ENCODE peak calls at places on chromosomes 12 and 14, in four cellular contexts. One of them, this sample, is unnamed.

GRCh38 chr12:110501378-110501721 is 561 bp downstream of the VPS29 start:
- DNase-seq in psoas muscle: peak; percentile 70
- DNase-seq in heart left ventricle: peak; percentile 21
- DNase-seq in breast epithelium: no peak
- DNase-seq in this sample: no peak

GRCh38 chr12:6613015-6613775 is 6.0 kb upstream of the CHD4 start:
- DNase-seq in breast epithelium: peak; percentile 82
- DNase-seq in psoas muscle: peak; percentile 85
- DNase-seq in heart left ventricle: peak; percentile 86
- DNase-seq in this sample: peak; percentile 74

GRCh38 chr14:101948666-101949205 is 15.6 kb upstream of the DYNC1H1 start:
- DNase-seq in breast epithelium: peak; percentile 54
- DNase-seq in psoas muscle: peak; percentile 67
- DNase-seq in heart left ventricle: no peak
- DNase-seq in this sample: no peak

GRCh38 chr12:128551266-128552025 is 272.3 kb downstream of the SLC15A4 start:
- DNase-seq in heart left ventricle: no peak
- DNase-seq in psoas muscle: no peak
- DNase-seq in breast epithelium: no peak
- DNase-seq in this sample: no peak

GRCh38 chr12:54016051-54016450 is 7.3 kb downstream of the HOXC8 start:
- DNase-seq in heart left ventricle: no peak
- DNase-seq in psoas muscle: peak; percentile 5
- DNase-seq in breast epithelium: no peak
- DNase-seq in this sample: no peak

GRCh38 chr12:116421785-116422538 is 137.2 kb upstream of the MAP1LC3B2 start:
- DNase-seq in breast epithelium: no peak
- DNase-seq in heart left ventricle: no peak
- DNase-seq in psoas muscle: no peak
- DNase-seq in this sample: no peak

GRCh38 chr14:91413547-91414474 is 3.8 kb downstream of the CCDC88C start:
- DNase-seq in heart left ventricle: no peak
- DNase-seq in psoas muscle: no peak
- DNase-seq in breast epithelium: peak; percentile 52
- DNase-seq in this sample: no peak

GRCh38 chr14:56183631-56184157 is 65.5 kb downstream of the PELI2 start:
- DNase-seq in psoas muscle: no peak
- DNase-seq in heart left ventricle: no peak
- DNase-seq in breast epithelium: no peak
- DNase-seq in this sample: no peak

GRCh38 chr14:103746706-103747105 is 31.1 kb downstream of the ZFYVE21 start:
- DNase-seq in heart left ventricle: no peak
- DNase-seq in breast epithelium: no peak
- DNase-seq in psoas muscle: no peak
- DNase-seq in this sample: no peak

GRCh38 chr12:29655861-29656260 is 127.9 kb downstream of the TMTC1 start:
- DNase-seq in psoas muscle: peak; percentile 65
- DNase-seq in breast epithelium: no peak
- DNase-seq in heart left ventricle: no peak
- DNase-seq in this sample: no peak

GRCh38 chr12:18151036-18151435 is 61.0 kb upstream of the RERGL start:
- DNase-seq in breast epithelium: no peak
- DNase-seq in psoas muscle: no peak
- DNase-seq in heart left ventricle: no peak
- DNase-seq in this sample: no peak

GRCh38 chr12:97380440-97380839 is 82.2 kb upstream of the RMST start:
- DNase-seq in breast epithelium: no peak
- DNase-seq in heart left ventricle: no peak
- DNase-seq in psoas muscle: no peak
- DNase-seq in this sample: no peak

GRCh38 chr12:56413392-56413791 is 35.8 kb downstream of the TIMELESS start:
- DNase-seq in breast epithelium: no peak
- DNase-seq in heart left ventricle: no peak
- DNase-seq in psoas muscle: no peak
- DNase-seq in this sample: no peak

GRCh38 chr12:118500302-118500701 is 123.9 kb downstream of the SUDS3 start:
- DNase-seq in psoas muscle: no peak
- DNase-seq in breast epithelium: no peak
- DNase-seq in heart left ventricle: no peak
- DNase-seq in this sample: no peak

GRCh38 chr12:50841654-50842531 is 833 bp upstream of the TMPRSS12 start:
- DNase-seq in heart left ventricle: no peak
- DNase-seq in psoas muscle: no peak
- DNase-seq in breast epithelium: no peak
- DNase-seq in this sample: no peak

GRCh38 chr12:95574799-95575452 is 23.6 kb upstream of the USP44 start:
- DNase-seq in heart left ventricle: no peak
- DNase-seq in psoas muscle: no peak
- DNase-seq in breast epithelium: no peak
- DNase-seq in this sample: no peak

GRCh38 chr12:132258543-132258942 is 70.8 kb downstream of the GALNT9 start:
- DNase-seq in breast epithelium: no peak
- DNase-seq in psoas muscle: no peak
- DNase-seq in heart left ventricle: no peak
- DNase-seq in this sample: no peak

GRCh38 chr14:104461676-104462443 is 117.7 kb upstream of the C14orf180 start:
- DNase-seq in heart left ventricle: no peak
- DNase-seq in breast epithelium: no peak
- DNase-seq in psoas muscle: no peak
- DNase-seq in this sample: peak; percentile 65

GRCh38 chr12:119036878-119037493 is 55.6 kb downstream of the SRRM4 start:
- DNase-seq in breast epithelium: no peak
- DNase-seq in heart left ventricle: peak; percentile 17
- DNase-seq in psoas muscle: no peak
- DNase-seq in this sample: no peak

GRCh38 chr14:44895716-44896115 is 66.0 kb downstream of the KLHL28 start:
- DNase-seq in heart left ventricle: no peak
- DNase-seq in breast epithelium: no peak
- DNase-seq in psoas muscle: no peak
- DNase-seq in this sample: no peak

GRCh38 chr12:27913999-27914614 is 58.4 kb downstream of the PTHLH start:
- DNase-seq in breast epithelium: no peak
- DNase-seq in psoas muscle: no peak
- DNase-seq in heart left ventricle: no peak
- DNase-seq in this sample: no peak

GRCh38 chr12:106081606-106082005 is 57.1 kb downstream of the NUAK1 start:
- DNase-seq in breast epithelium: no peak
- DNase-seq in heart left ventricle: no peak
- DNase-seq in psoas muscle: no peak
- DNase-seq in this sample: no peak

GRCh38 chr14:31992051-31992450 is 85.1 kb upstream of the ARHGAP5 start:
- DNase-seq in psoas muscle: no peak
- DNase-seq in heart left ventricle: no peak
- DNase-seq in breast epithelium: no peak
- DNase-seq in this sample: no peak

GRCh38 chr14:95862243-95862642 is 14.4 kb upstream of the TUNAR start:
- DNase-seq in breast epithelium: no peak
- DNase-seq in heart left ventricle: no peak
- DNase-seq in psoas muscle: no peak
- DNase-seq in this sample: no peak

GRCh38 chr12:124759841-124760508 is 103.7 kb downstream of the SCARB1 start:
- DNase-seq in breast epithelium: peak; percentile 66
- DNase-seq in psoas muscle: no peak
- DNase-seq in heart left ventricle: no peak
- DNase-seq in this sample: no peak

GRCh38 chr14:67527756-67528155 is 5.3 kb upstream of the PLEKHH1 start:
- DNase-seq in psoas muscle: no peak
- DNase-seq in breast epithelium: no peak
- DNase-seq in heart left ventricle: no peak
- DNase-seq in this sample: no peak

GRCh38 chr12:96906849-96907664 is at the start of gene NEDD1:
- DNase-seq in psoas muscle: peak; percentile 92
- DNase-seq in heart left ventricle: peak; percentile 89
- DNase-seq in breast epithelium: peak; percentile 71
- DNase-seq in this sample: peak; percentile 89

GRCh38 chr12:43151406-43152080 is 400.5 kb downstream of the ADAMTS20 start:
- DNase-seq in breast epithelium: no peak
- DNase-seq in psoas muscle: no peak
- DNase-seq in heart left ventricle: no peak
- DNase-seq in this sample: no peak

GRCh38 chr14:71711131-71711530 is 221.1 kb upstream of the RGS6 start:
- DNase-seq in heart left ventricle: no peak
- DNase-seq in breast epithelium: no peak
- DNase-seq in psoas muscle: no peak
- DNase-seq in this sample: no peak

GRCh38 chr12:4112734-4113396 is 160.7 kb upstream of the CCND2 start:
- DNase-seq in heart left ventricle: no peak
- DNase-seq in breast epithelium: no peak
- DNase-seq in psoas muscle: no peak
- DNase-seq in this sample: no peak

GRCh38 chr12:98838282-98838681 is 193.2 kb downstream of the APAF1 start:
- DNase-seq in breast epithelium: no peak
- DNase-seq in psoas muscle: no peak
- DNase-seq in heart left ventricle: no peak
- DNase-seq in this sample: no peak
- TF ChIP-seq CTCF in breast epithelium: no peak
- TF ChIP-seq CTCF in psoas muscle: no peak
- TF ChIP-seq CTCF in heart left ventricle: no peak
- TF ChIP-seq CTCF in this sample: peak; percentile 69

GRCh38 chr14:106842687-106843086 is 1316.3 kb downstream of the TMEM121 start:
- DNase-seq in psoas muscle: no peak
- DNase-seq in heart left ventricle: no peak
- DNase-seq in breast epithelium: no peak
- DNase-seq in this sample: no peak
- TF ChIP-seq CTCF in psoas muscle: no peak
- TF ChIP-seq CTCF in heart left ventricle: peak; percentile 11
- TF ChIP-seq CTCF in breast epithelium: no peak
- TF ChIP-seq CTCF in this sample: no peak

DNA sequence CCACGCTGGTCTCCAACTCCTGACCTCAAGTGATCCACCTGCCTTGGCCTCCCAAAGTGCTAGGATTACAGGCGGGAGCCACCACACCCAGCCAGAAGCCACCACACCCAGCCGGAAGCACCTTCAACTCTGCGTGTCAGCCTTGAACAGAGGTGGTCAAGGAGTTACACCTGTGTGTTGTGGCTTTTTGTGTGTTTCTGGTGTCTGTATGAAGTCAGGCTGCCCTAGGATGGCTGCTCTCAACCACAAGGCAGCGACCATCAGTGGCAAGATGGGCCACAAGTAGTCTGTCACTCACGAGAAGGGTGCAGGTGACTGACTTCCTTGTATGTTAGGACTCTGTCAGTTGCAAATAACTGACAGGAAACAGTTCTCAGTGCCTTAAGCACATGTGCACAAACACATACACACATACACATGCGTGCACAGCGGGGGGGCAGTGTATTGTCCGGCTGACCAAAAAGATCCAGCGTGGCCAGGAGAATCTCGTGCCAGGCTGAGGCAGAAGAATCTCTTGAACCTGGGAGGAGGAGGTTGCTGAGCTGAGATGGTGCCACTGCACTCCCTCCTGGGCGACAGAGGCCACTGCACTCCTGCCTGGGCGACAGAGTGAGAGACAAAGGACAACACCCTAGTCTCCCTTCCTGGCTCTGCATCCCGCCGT is 13.5 kb downstream of the P2RX4 start:
- DNase-seq in breast epithelium: no peak
- DNase-seq in psoas muscle: no peak
- DNase-seq in heart left ventricle: no peak
- DNase-seq in this sample: no peak
- TF ChIP-seq CTCF in breast epithelium: peak; percentile 15
- TF ChIP-seq CTCF in psoas muscle: no peak
- TF ChIP-seq CTCF in heart left ventricle: no peak
- TF ChIP-seq CTCF in this sample: peak; percentile 24

GRCh38 chr12:32895688-32896437 is 714 bp downstream of the PKP2 start:
- DNase-seq in heart left ventricle: peak; percentile 26
- DNase-seq in psoas muscle: no peak
- DNase-seq in breast epithelium: no peak
- DNase-seq in this sample: no peak
- TF ChIP-seq CTCF in heart left ventricle: no peak
- TF ChIP-seq CTCF in psoas muscle: peak; percentile 13
- TF ChIP-seq CTCF in breast epithelium: no peak
- TF ChIP-seq CTCF in this sample: peak; percentile 59

This sample was measured in type B pancreatic cell.